ENCODE peak calls at places on chromosomes 5 and 9, in seven cellular contexts. U, R, I, K, T, A and S are unnamed samples.

GRCh38 chr9:135334953-135335460 is 144.6 kb upstream of the PPP1R26 start:
- DNase-seq in U (no peak), R (no peak), I (no peak), K (no peak), T (no peak), A (no peak), S (no peak)

GRCh38 chr9:138007566-138008080 is 130.0 kb downstream of the CACNA1B start:
- DNase-seq in U (peak; percentile 43), R (no peak), I (no peak), K (no peak), T (no peak), A (no peak), S (no peak)

GRCh38 chr9:104856413-104856941 is 71.5 kb downstream of the ABCA1 start:
- DNase-seq in U (no peak), R (no peak), I (no peak), K (no peak), T (peak; percentile 55), A (no peak), S (no peak)

GRCh38 chr5:158943057-158943456 is 156.7 kb downstream of the EBF1 start:
- DNase-seq in U (no peak), R (no peak), I (no peak), K (no peak), T (peak; percentile 99), A (peak; percentile 50), S (no peak)

GRCh38 chr9:79917417-79917816 is 345.7 kb downstream of the TLE4 start:
- DNase-seq in U (no peak), R (no peak), I (no peak), K (no peak), T (peak; percentile 49), A (no peak), S (no peak)

GRCh38 chr9:34332370-34332964 is 3.1 kb downstream of the NUDT2 start:
- DNase-seq in U (no peak), R (no peak), I (peak; percentile 41), K (no peak), T (peak; percentile 62), A (peak; percentile 28), S (peak; percentile 67)

GRCh38 chr9:82334286-82334685 is 345.7 kb downstream of the SPATA31D1 start:
- DNase-seq in U (no peak), R (no peak), I (no peak), K (no peak), T (peak; percentile 90), A (no peak), S (no peak)

GRCh38 chr5:155480731-155481131 is 467.2 kb downstream of the KIF4B start:
- DNase-seq in U (no peak), R (no peak), I (no peak), K (no peak), T (no peak), A (no peak), S (no peak)

GRCh38 chr9:134597041-134597913 is 44.3 kb upstream of the COL5A1 start:
- DNase-seq in U (peak; percentile 71), R (no peak), I (no peak), K (no peak), T (peak; percentile 22), A (no peak), S (no peak)

GRCh38 chr9:105886136-105886535 is 191.8 kb downstream of the TMEM38B start:
- DNase-seq in U (no peak), R (no peak), I (no peak), K (no peak), T (no peak), A (no peak), S (no peak)

GRCh38 chr9:34450644-34451043 is 7.7 kb downstream of the FAM219A start:
- DNase-seq in U (no peak), R (no peak), I (no peak), K (no peak), T (no peak), A (no peak), S (no peak)

GRCh38 chr5:418681-419121 is 24.3 kb upstream of the EXOC3 start:
- DNase-seq in U (peak; percentile 60), R (no peak), I (no peak), K (no peak), T (no peak), A (no peak), S (no peak)

GRCh38 chr9:16575142-16575877 is 295.2 kb downstream of the BNC2 start:
- DNase-seq in U (no peak), R (no peak), I (no peak), K (no peak), T (peak; percentile 28), A (no peak), S (peak; percentile 17)

GRCh38 chr5:73796164-73797141 is 170.5 kb downstream of the ARHGEF28 start:
- DNase-seq in U (no peak), R (no peak), I (no peak), K (no peak), T (peak; percentile 97), A (peak; percentile 69), S (peak; percentile 88)

GRCh38 chr9:14303526-14303925 is 10.4 kb downstream of the NFIB start:
- DNase-seq in U (no peak), R (no peak), I (no peak), K (no peak), T (no peak), A (no peak), S (no peak)

GRCh38 chr5:180642181-180643140 is 6.9 kb downstream of the FLT4 start:
- DNase-seq in U (no peak), R (no peak), I (no peak), K (no peak), T (no peak), A (no peak), S (no peak)

GRCh38 chr5:110681953-110682352 is 44.5 kb downstream of the TMEM232 start:
- DNase-seq in U (no peak), R (no peak), I (no peak), K (no peak), T (no peak), A (no peak), S (no peak)

GRCh38 chr5:14834584-14835540 is 36.7 kb downstream of the ANKH start:
- DNase-seq in U (no peak), R (no peak), I (no peak), K (no peak), T (no peak), A (no peak), S (no peak)

GRCh38 chr9:5633243-5633642 is 4.3 kb downstream of the RIC1 start:
- DNase-seq in U (no peak), R (no peak), I (no peak), K (no peak), T (peak; percentile 17), A (no peak), S (no peak)

GRCh38 chr5:140214831-140215230 is 39.8 kb downstream of the CYSTM1 start:
- DNase-seq in U (no peak), R (no peak), I (no peak), K (no peak), T (peak; percentile 78), A (peak; percentile 18), S (no peak)

GRCh38 chr9:93039976-93040375 is 18.5 kb upstream of the SUSD3 start:
- DNase-seq in U (no peak), R (no peak), I (no peak), K (no peak), T (no peak), A (no peak), S (no peak)

GRCh38 chr5:135134686-135135381 is 100.8 kb upstream of the PITX1 start:
- DNase-seq in U (peak; percentile 65), R (no peak), I (no peak), K (no peak), T (no peak), A (no peak), S (no peak)

GRCh38 chr5:30894811-30895210 is 298.7 kb upstream of the CDH6 start:
- DNase-seq in U (no peak), R (no peak), I (no peak), K (no peak), T (no peak), A (no peak), S (no peak)

GRCh38 chr5:171773106-171773505 is 12.5 kb upstream of the SMIM23 start:
- DNase-seq in U (no peak), R (no peak), I (peak; percentile 18), K (no peak), T (no peak), A (no peak), S (no peak)

GRCh38 chr5:135332519-135333150 is 66.4 kb downstream of the MACROH2A1 start:
- DNase-seq in U (no peak), R (no peak), I (peak; percentile 62), K (no peak), T (peak; percentile 73), A (no peak), S (peak; percentile 73)